ENCODE peak calls at places on chromosomes 5 and 9, in four cellular contexts. One of them, this sample, is unnamed.
A peak's percentile ranks its signal among the peaks of the same experiment; 100 is the strongest.

GRCh38 chr5:87770601-87771121 is 357.9 kb upstream of the CCNH start:
- DNase-seq in HCT116: no peak
- DNase-seq in A549: no peak
- DNase-seq in IMR-90: no peak
- DNase-seq in this sample: no peak

GRCh38 chr9:134689320-134690181 is 47.9 kb downstream of the COL5A1 start:
- DNase-seq in A549: peak; percentile 59
- DNase-seq in IMR-90: peak; percentile 49
- DNase-seq in HCT116: peak; percentile 29
- DNase-seq in this sample: peak; percentile 97

GRCh38 chr9:86636614-86637013 is 282.4 kb upstream of the TUT7 start:
- DNase-seq in HCT116: no peak
- DNase-seq in A549: no peak
- DNase-seq in IMR-90: no peak
- DNase-seq in this sample: no peak

GRCh38 chr9:121975801-121976277 is 117.3 kb downstream of the TTLL11 start:
- DNase-seq in IMR-90: peak; percentile 57
- DNase-seq in HCT116: peak; percentile 43
- DNase-seq in A549: peak; percentile 63
- DNase-seq in this sample: no peak

GRCh38 chr5:10304932-10305331 is 2.8 kb downstream of the CMBL start:
- DNase-seq in HCT116: no peak
- DNase-seq in IMR-90: no peak
- DNase-seq in A549: peak; percentile 35
- DNase-seq in this sample: no peak

GRCh38 chr5:88786217-88786560 is 96.8 kb downstream of the MEF2C start:
- DNase-seq in HCT116: no peak
- DNase-seq in A549: no peak
- DNase-seq in IMR-90: no peak
- DNase-seq in this sample: no peak

GRCh38 chr5:100479079-100479688 is 56.0 kb upstream of the FAM174A start:
- DNase-seq in HCT116: peak; percentile 43
- DNase-seq in IMR-90: peak; percentile 7
- DNase-seq in A549: peak; percentile 42
- DNase-seq in this sample: peak; percentile 8

GRCh38 chr5:175689147-175689991 is 31.5 kb downstream of the HRH2 start:
- DNase-seq in HCT116: no peak
- DNase-seq in IMR-90: no peak
- DNase-seq in A549: no peak
- DNase-seq in this sample: peak; percentile 81

GRCh38 chr9:16131269-16131668 is 578.4 kb downstream of the CCDC171 start:
- DNase-seq in A549: peak; percentile 26
- DNase-seq in HCT116: no peak
- DNase-seq in IMR-90: peak; percentile 67
- DNase-seq in this sample: no peak

GRCh38 chr9:109499631-109500120 is 1.6 kb upstream of the PTPN3 start:
- DNase-seq in A549: peak; percentile 74
- DNase-seq in HCT116: no peak
- DNase-seq in IMR-90: no peak
- DNase-seq in this sample: peak; percentile 95

GRCh38 chr9:86940774-86941173 is 6.5 kb downstream of the GAS1 start:
- DNase-seq in IMR-90: no peak
- DNase-seq in A549: no peak
- DNase-seq in HCT116: no peak
- DNase-seq in this sample: no peak

GRCh38 chr9:84722388-84722989 is 53.0 kb downstream of the NTRK2 start:
- DNase-seq in HCT116: no peak
- DNase-seq in A549: no peak
- DNase-seq in IMR-90: no peak
- DNase-seq in this sample: no peak

GRCh38 chr9:8338249-8338721 is 538.7 kb upstream of the DMAC1 start:
- DNase-seq in IMR-90: peak; percentile 7
- DNase-seq in HCT116: no peak
- DNase-seq in A549: no peak
- DNase-seq in this sample: no peak

GRCh38 chr9:119974026-119974425 is 604.8 kb upstream of the BRINP1 start:
- DNase-seq in HCT116: no peak
- DNase-seq in IMR-90: no peak
- DNase-seq in A549: no peak
- DNase-seq in this sample: no peak

GRCh38 chr5:116137544-116138378 is 52.9 kb downstream of the COMMD10 start:
- DNase-seq in IMR-90: peak; percentile 62
- DNase-seq in HCT116: peak; percentile 41
- DNase-seq in A549: peak; percentile 41
- DNase-seq in this sample: no peak

GRCh38 chr5:131994533-131995226 is 16.8 kb downstream of the ACSL6 start:
- DNase-seq in A549: no peak
- DNase-seq in HCT116: no peak
- DNase-seq in IMR-90: no peak
- DNase-seq in this sample: no peak

GRCh38 chr5:14526493-14526892 is 55.1 kb upstream of the OTULINL start:
- DNase-seq in IMR-90: no peak
- DNase-seq in A549: no peak
- DNase-seq in HCT116: no peak
- DNase-seq in this sample: no peak

GRCh38 chr9:124869986-124870560 is 8.1 kb downstream of the ARPC5L start:
- DNase-seq in IMR-90: peak; percentile 37
- DNase-seq in HCT116: no peak
- DNase-seq in A549: no peak
- DNase-seq in this sample: peak; percentile 80

GRCh38 chr9:121288874-121289553 is 21.1 kb downstream of the GSN start:
- DNase-seq in IMR-90: peak; percentile 74
- DNase-seq in HCT116: no peak
- DNase-seq in A549: peak; percentile 47
- DNase-seq in this sample: no peak

GRCh38 chr9:76403352-76403751 is 9.1 kb upstream of the RFK start:
- DNase-seq in IMR-90: peak; percentile 85
- DNase-seq in A549: peak; percentile 66
- DNase-seq in HCT116: peak; percentile 42
- DNase-seq in this sample: peak; percentile 83
- TF ChIP-seq CTCF in IMR-90: peak; percentile 69
- TF ChIP-seq CTCF in A549: peak; percentile 66
- TF ChIP-seq CTCF in HCT116: peak; percentile 49
- TF ChIP-seq CTCF in this sample: peak; percentile 67

DNA sequence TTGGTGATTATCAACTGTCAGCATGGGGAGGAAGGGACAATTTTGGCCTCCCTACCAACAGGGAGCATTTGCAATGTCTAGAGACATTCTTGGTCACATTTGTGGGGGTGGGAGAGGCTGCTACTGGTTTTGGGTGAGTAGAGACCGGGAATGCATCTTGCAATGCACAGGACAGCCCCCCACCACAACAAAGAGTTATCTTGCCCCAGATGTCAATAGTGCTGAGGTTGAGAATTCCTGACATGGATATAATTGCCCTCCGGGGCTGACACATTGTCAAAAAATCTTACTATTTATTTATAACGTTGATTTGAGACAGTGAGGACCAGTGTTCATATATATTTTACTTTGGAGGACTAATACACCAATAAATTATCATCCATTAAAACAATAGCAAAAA is 316.1 kb downstream of the PSAT1 start:
- DNase-seq in A549: no peak
- DNase-seq in HCT116: no peak
- DNase-seq in IMR-90: no peak
- DNase-seq in this sample: no peak
- H3K4me2 ChIP-seq in A549: no peak overlapping the region
- H3K4me2 ChIP-seq in HCT116: no peak overlapping the region
- H3K4me2 ChIP-seq in IMR-90: no peak overlapping the region
- H3K4me2 ChIP-seq in this sample: no peak overlapping the region

DNA sequence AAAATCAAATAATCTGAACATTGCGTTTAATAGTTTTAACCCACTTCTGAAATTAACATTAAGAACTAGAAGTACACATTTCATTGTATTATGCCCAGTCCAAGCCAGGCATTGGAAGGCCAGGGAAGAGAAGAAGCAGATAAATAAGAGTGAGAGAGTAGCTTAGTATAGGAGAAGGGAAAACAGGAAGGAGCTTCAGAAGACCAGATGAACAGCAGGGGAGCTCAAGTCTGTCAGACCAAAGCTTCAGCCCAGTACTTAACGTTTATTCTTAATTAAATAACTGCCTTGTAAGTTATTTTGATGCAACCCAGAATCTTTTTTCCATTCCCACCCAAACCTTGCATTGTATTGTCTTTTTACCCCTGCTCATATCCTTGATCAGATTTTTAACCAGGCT is 11.5 kb upstream of the FAM120AOS start:
- DNase-seq in IMR-90: no peak
- DNase-seq in A549: no peak
- DNase-seq in HCT116: no peak
- DNase-seq in this sample: no peak
- H3K4me1 ChIP-seq in IMR-90: peaks cover 17% of the 10 kb centered on the region
- H3K4me1 ChIP-seq in A549: peaks cover 90% of the 10 kb centered on the region
- H3K4me1 ChIP-seq in HCT116: peaks cover 12% of the 10 kb centered on the region
- H3K4me1 ChIP-seq in this sample: peaks cover 20% of the 10 kb centered on the region

GRCh38 chr5:62779010-62779422 is 200.4 kb downstream of the LRRC70 start:
- DNase-seq in HCT116: peak; percentile 48
- DNase-seq in IMR-90: peak; percentile 60
- DNase-seq in A549: peak; percentile 70
- DNase-seq in this sample: peak; percentile 95
- TF ChIP-seq CTCF in HCT116: peak; percentile 70
- TF ChIP-seq CTCF in IMR-90: peak; percentile 81
- TF ChIP-seq CTCF in A549: peak; percentile 83
- TF ChIP-seq CTCF in this sample: peak; percentile 74

GRCh38 chr9:14222149-14222835 is 91.6 kb downstream of the NFIB start:
- DNase-seq in HCT116: no peak
- DNase-seq in A549: no peak
- DNase-seq in IMR-90: no peak
- DNase-seq in this sample: no peak

GRCh38 chr9:14223081-14223480 is 90.9 kb downstream of the NFIB start:
- DNase-seq in HCT116: no peak
- DNase-seq in A549: no peak
- DNase-seq in IMR-90: no peak
- DNase-seq in this sample: no peak

GRCh38 chr9:14221119-14221518 is 92.8 kb downstream of the NFIB start:
- DNase-seq in HCT116: no peak
- DNase-seq in IMR-90: peak; percentile 30
- DNase-seq in A549: no peak
- DNase-seq in this sample: peak; percentile 66

GRCh38 chr9:14219865-14220655 is 93.9 kb downstream of the NFIB start:
- DNase-seq in A549: no peak
- DNase-seq in IMR-90: no peak
- DNase-seq in HCT116: no peak
- DNase-seq in this sample: no peak

GRCh38 chr9:14221558-14221957 is 92.4 kb downstream of the NFIB start:
- DNase-seq in IMR-90: peak; percentile 61
- DNase-seq in A549: peak; percentile 79
- DNase-seq in HCT116: peak; percentile 21
- DNase-seq in this sample: peak; percentile 51
- H3K4me2 ChIP-seq in IMR-90: peak overlapping the region; percentile 14
- H3K4me2 ChIP-seq in A549: peak overlapping the region; percentile 70
- H3K4me2 ChIP-seq in HCT116: peak overlapping the region; percentile 40
- H3K4me2 ChIP-seq in this sample: peak overlapping the region; percentile 40

GRCh38 chr9:136621734-136622093 is 41.0 kb upstream of the EGFL7 start:
- DNase-seq in A549: no peak
- DNase-seq in HCT116: no peak
- DNase-seq in IMR-90: no peak
- DNase-seq in this sample: no peak
- H3K4me1 ChIP-seq in A549: peaks cover 35% of the 10 kb centered on the region
- H3K4me1 ChIP-seq in HCT116: no peaks in the 10 kb centered on the region
- H3K4me1 ChIP-seq in IMR-90: peaks cover 12% of the 10 kb centered on the region
- H3K4me1 ChIP-seq in this sample: peaks cover 7% of the 10 kb centered on the region

GRCh38 chr5:52989781-52990530 is 804 bp downstream of the ITGA2 start:
- DNase-seq in HCT116: peak; percentile 18
- DNase-seq in A549: no peak
- DNase-seq in IMR-90: peak; percentile 60
- DNase-seq in this sample: peak; percentile 84
- TF ChIP-seq CTCF in HCT116: peak; percentile 13
- TF ChIP-seq CTCF in A549: peak; percentile 45
- TF ChIP-seq CTCF in IMR-90: peak; percentile 50
- TF ChIP-seq CTCF in this sample: peak; percentile 50

DNA sequence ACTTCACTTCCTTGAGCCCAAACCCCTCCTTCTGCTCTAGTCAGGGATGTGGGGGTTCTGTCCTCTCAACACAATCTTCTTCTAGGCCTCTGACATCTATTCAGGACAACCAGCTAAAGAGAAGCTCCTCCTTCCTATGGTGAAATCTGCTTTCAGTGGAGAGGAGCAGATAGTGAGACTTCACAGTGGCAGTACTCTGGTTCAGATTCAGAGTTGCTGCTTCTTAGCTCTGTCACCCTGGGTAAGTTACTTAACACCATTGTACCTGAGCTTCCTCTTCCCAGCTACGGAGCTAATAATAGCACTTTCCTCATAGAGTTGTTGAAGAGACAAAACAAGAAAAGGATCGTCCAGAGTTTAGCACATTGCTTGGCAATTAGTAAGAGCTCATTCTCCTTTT is 77.3 kb upstream of the LARP1 start:
- DNase-seq in A549: peak; percentile 11
- DNase-seq in IMR-90: peak; percentile 19
- DNase-seq in HCT116: no peak
- DNase-seq in this sample: no peak
- H3K4me2 ChIP-seq in A549: no peak overlapping the region
- H3K4me2 ChIP-seq in IMR-90: no peak overlapping the region
- H3K4me2 ChIP-seq in HCT116: peak overlapping the region; percentile 28
- H3K4me2 ChIP-seq in this sample: no peak overlapping the region